ENCODE peak calls at places on chromosomes 6 and 20, in five cellular contexts. One of them, this sample, is unnamed.

GRCh38 chr20:10553326-10553984 is 118.3 kb downstream of the SLX4IP start:
- DNase-seq in tibial nerve: peak
- DNase-seq in stimulated activated naive CD8-positive, alpha-beta T cell treated with anti-CD3 and anti-CD28 coated beads, Interleukin-15, Interleukin-2, amounts not matched to agents 100 U/mL and 50 U/mL, for 24 hours: peak
- DNase-seq in activated T-helper 9 cell treated with anti-CD3 and anti-CD28 coated beads, Interleukin-2, amount 50 U/mL, for 16 hours: no peak
- DNase-seq in GM10248: peak
- DNase-seq in this sample: peak

GRCh38 chr6:121651420-121651819 is 216.0 kb downstream of the GJA1 start:
- DNase-seq in tibial nerve: no peak
- DNase-seq in stimulated activated naive CD8-positive, alpha-beta T cell treated with anti-CD3 and anti-CD28 coated beads, Interleukin-15, Interleukin-2, amounts not matched to agents 100 U/mL and 50 U/mL, for 24 hours: no peak
- DNase-seq in activated T-helper 9 cell treated with anti-CD3 and anti-CD28 coated beads, Interleukin-2, amount 50 U/mL, for 16 hours: no peak
- DNase-seq in GM10248: no peak
- DNase-seq in this sample: no peak

GRCh38 chr6:163659807-163660206 is 245.3 kb downstream of the QKI start:
- DNase-seq in tibial nerve: no peak
- DNase-seq in stimulated activated naive CD8-positive, alpha-beta T cell treated with anti-CD3 and anti-CD28 coated beads, Interleukin-15, Interleukin-2, amounts not matched to agents 100 U/mL and 50 U/mL, for 24 hours: no peak
- DNase-seq in activated T-helper 9 cell treated with anti-CD3 and anti-CD28 coated beads, Interleukin-2, amount 50 U/mL, for 16 hours: no peak
- DNase-seq in GM10248: no peak
- DNase-seq in this sample: no peak

GRCh38 chr20:47730744-47731143 is 54.5 kb downstream of the SULF2 start:
- DNase-seq in tibial nerve: no peak
- DNase-seq in stimulated activated naive CD8-positive, alpha-beta T cell treated with anti-CD3 and anti-CD28 coated beads, Interleukin-15, Interleukin-2, amounts not matched to agents 100 U/mL and 50 U/mL, for 24 hours: no peak
- DNase-seq in activated T-helper 9 cell treated with anti-CD3 and anti-CD28 coated beads, Interleukin-2, amount 50 U/mL, for 16 hours: no peak
- DNase-seq in GM10248: no peak
- DNase-seq in this sample: no peak

GRCh38 chr6:64258752-64259151 is 623.1 kb downstream of the PHF3 start:
- DNase-seq in tibial nerve: no peak
- DNase-seq in stimulated activated naive CD8-positive, alpha-beta T cell treated with anti-CD3 and anti-CD28 coated beads, Interleukin-15, Interleukin-2, amounts not matched to agents 100 U/mL and 50 U/mL, for 24 hours: no peak
- DNase-seq in activated T-helper 9 cell treated with anti-CD3 and anti-CD28 coated beads, Interleukin-2, amount 50 U/mL, for 16 hours: no peak
- DNase-seq in GM10248: no peak
- DNase-seq in this sample: no peak

GRCh38 chr6:137927777-137928218 is 60.7 kb downstream of the TNFAIP3 start:
- DNase-seq in tibial nerve: no peak
- DNase-seq in stimulated activated naive CD8-positive, alpha-beta T cell treated with anti-CD3 and anti-CD28 coated beads, Interleukin-15, Interleukin-2, amounts not matched to agents 100 U/mL and 50 U/mL, for 24 hours: peak
- DNase-seq in activated T-helper 9 cell treated with anti-CD3 and anti-CD28 coated beads, Interleukin-2, amount 50 U/mL, for 16 hours: peak
- DNase-seq in GM10248: peak
- DNase-seq in this sample: peak

GRCh38 chr6:82524031-82524430 is 160.4 kb downstream of the TPBG start:
- DNase-seq in tibial nerve: no peak
- DNase-seq in stimulated activated naive CD8-positive, alpha-beta T cell treated with anti-CD3 and anti-CD28 coated beads, Interleukin-15, Interleukin-2, amounts not matched to agents 100 U/mL and 50 U/mL, for 24 hours: no peak
- DNase-seq in activated T-helper 9 cell treated with anti-CD3 and anti-CD28 coated beads, Interleukin-2, amount 50 U/mL, for 16 hours: no peak
- DNase-seq in GM10248: no peak
- DNase-seq in this sample: no peak

GRCh38 chr20:21520702-21521595 is 7.1 kb upstream of the NKX2-2 start:
- DNase-seq in tibial nerve: no peak
- DNase-seq in stimulated activated naive CD8-positive, alpha-beta T cell treated with anti-CD3 and anti-CD28 coated beads, Interleukin-15, Interleukin-2, amounts not matched to agents 100 U/mL and 50 U/mL, for 24 hours: no peak
- DNase-seq in activated T-helper 9 cell treated with anti-CD3 and anti-CD28 coated beads, Interleukin-2, amount 50 U/mL, for 16 hours: no peak
- DNase-seq in GM10248: peak
- DNase-seq in this sample: no peak

GRCh38 chr6:79710127-79710526 is 79.0 kb downstream of the SH3BGRL2 start:
- DNase-seq in tibial nerve: no peak
- DNase-seq in stimulated activated naive CD8-positive, alpha-beta T cell treated with anti-CD3 and anti-CD28 coated beads, Interleukin-15, Interleukin-2, amounts not matched to agents 100 U/mL and 50 U/mL, for 24 hours: no peak
- DNase-seq in activated T-helper 9 cell treated with anti-CD3 and anti-CD28 coated beads, Interleukin-2, amount 50 U/mL, for 16 hours: no peak
- DNase-seq in GM10248: no peak
- DNase-seq in this sample: no peak

GRCh38 chr6:5838656-5839396 is 167.9 kb downstream of the NRN1 start:
- DNase-seq in tibial nerve: no peak
- DNase-seq in stimulated activated naive CD8-positive, alpha-beta T cell treated with anti-CD3 and anti-CD28 coated beads, Interleukin-15, Interleukin-2, amounts not matched to agents 100 U/mL and 50 U/mL, for 24 hours: no peak
- DNase-seq in activated T-helper 9 cell treated with anti-CD3 and anti-CD28 coated beads, Interleukin-2, amount 50 U/mL, for 16 hours: no peak
- DNase-seq in GM10248: no peak
- DNase-seq in this sample: no peak

GRCh38 chr6:30935018-30935417 is 3.0 kb upstream of the SFTA2 start:
- DNase-seq in tibial nerve: no peak
- DNase-seq in stimulated activated naive CD8-positive, alpha-beta T cell treated with anti-CD3 and anti-CD28 coated beads, Interleukin-15, Interleukin-2, amounts not matched to agents 100 U/mL and 50 U/mL, for 24 hours: no peak
- DNase-seq in activated T-helper 9 cell treated with anti-CD3 and anti-CD28 coated beads, Interleukin-2, amount 50 U/mL, for 16 hours: no peak
- DNase-seq in GM10248: no peak
- DNase-seq in this sample: no peak

GRCh38 chr6:40439401-40439800 is 147.8 kb downstream of the LRFN2 start:
- DNase-seq in tibial nerve: no peak
- DNase-seq in stimulated activated naive CD8-positive, alpha-beta T cell treated with anti-CD3 and anti-CD28 coated beads, Interleukin-15, Interleukin-2, amounts not matched to agents 100 U/mL and 50 U/mL, for 24 hours: no peak
- DNase-seq in activated T-helper 9 cell treated with anti-CD3 and anti-CD28 coated beads, Interleukin-2, amount 50 U/mL, for 16 hours: no peak
- DNase-seq in GM10248: no peak
- DNase-seq in this sample: no peak

GRCh38 chr6:12230523-12230922 is 59.6 kb upstream of the EDN1 start:
- DNase-seq in tibial nerve: no peak
- DNase-seq in stimulated activated naive CD8-positive, alpha-beta T cell treated with anti-CD3 and anti-CD28 coated beads, Interleukin-15, Interleukin-2, amounts not matched to agents 100 U/mL and 50 U/mL, for 24 hours: no peak
- DNase-seq in activated T-helper 9 cell treated with anti-CD3 and anti-CD28 coated beads, Interleukin-2, amount 50 U/mL, for 16 hours: no peak
- DNase-seq in GM10248: no peak
- DNase-seq in this sample: no peak